ENCODE peak calls at places on chromosomes 5 and 9, in six cellular contexts. T is stimulated activated CD8-positive, alpha-beta memory T cell treated with anti-CD3 and anti-CD28 coated beads, Interleukin-7, amount 100 ng/mL, for 1 hour; O is T-helper 9 cell; M is NCI-H1092 treated with DMSO at 0.1 percent for 48 hours; Q is EL; B is endothelial cell. K is an unnamed sample.

GRCh38 chr5:138574744-138575193 is 432 bp downstream of the HSPA9 start:
- DNase-seq in M (no peak), B (no peak), O (no peak), T (no peak), Q (no peak), K (peak)

GRCh38 chr9:86795861-86796497 is 151.3 kb downstream of the GAS1 start:
- DNase-seq in B (peak), T (no peak), O (no peak), M (no peak), Q (peak), K (peak)

GRCh38 chr9:126965541-126966428 is 51.2 kb downstream of the RALGPS1 start:
- DNase-seq in B (peak), O (peak), M (peak), Q (peak), T (no peak), K (peak)

GRCh38 chr9:81588148-81588874 is 101.0 kb downstream of the TLE1 start:
- DNase-seq in M (peak), O (no peak), Q (no peak), T (no peak), B (no peak), K (peak)

GRCh38 chr5:178387061-178387855 is 154.7 kb upstream of the PHYKPL start:
- DNase-seq in T (no peak), O (no peak), B (no peak), Q (no peak), M (no peak), K (peak)

GRCh38 chr5:89034588-89034987 is 151.6 kb upstream of the MEF2C start:
- DNase-seq in O (no peak), M (no peak), B (no peak), Q (no peak), T (no peak), K (peak)

GRCh38 chr9:115411993-115412452 is 294.1 kb upstream of the TNC start:
- DNase-seq in Q (peak), B (no peak), M (no peak), O (no peak), T (no peak), K (no peak)

GRCh38 chr5:31692561-31693221 is 53.8 kb downstream of the PDZD2 start:
- DNase-seq in O (no peak), Q (no peak), M (no peak), B (no peak), T (no peak), K (no peak)

GRCh38 chr5:149154629-149155028 is 13.3 kb downstream of the ABLIM3 start:
- DNase-seq in B (no peak), Q (no peak), T (no peak), M (no peak), O (no peak), K (no peak)

GRCh38 chr9:77585335-77585786 is 62.8 kb downstream of the GNA14 start:
- DNase-seq in B (no peak), O (no peak), Q (no peak), M (no peak), T (no peak), K (no peak)

GRCh38 chr5:59713488-59713844 is 180.1 kb downstream of the PDE4D start:
- DNase-seq in Q (no peak), O (no peak), M (no peak), T (no peak), B (no peak), K (no peak)